ENCODE peak calls at places on chromosomes 3 and 15, in ten cellular contexts. W is IMR-90, Y is ovary, I is body of pancreas, J is HepG2, R is heart left ventricle, M is sigmoid colon, N is Peyer's patch, F is breast epithelium, K is HCT116. E is an unnamed sample.

GRCh38 chr3:8938021-8938420 is 25.3 kb downstream of the RAD18 start:
- DNase-seq in W (peak; percentile 59), Y (no peak), I (no peak), J (peak; percentile 45), R (no peak), M (no peak), N (no peak), F (no peak), K (peak; percentile 23), E (no peak)

GRCh38 chr3:116288480-116288879 is 156.8 kb downstream of the LSAMP start:
- DNase-seq in W (peak; percentile 53), Y (no peak), I (no peak), J (no peak), R (no peak), M (no peak), N (no peak), F (no peak), K (no peak), E (no peak)

GRCh38 chr3:52831500-52832301 is 1.2 kb upstream of the ITIH4 start:
- DNase-seq in W (peak; percentile 76), Y (peak; percentile 44), I (peak; percentile 42), J (peak; percentile 64), R (peak; percentile 68), M (peak; percentile 85), N (peak; percentile 60), F (peak; percentile 37), K (peak; percentile 68), E (peak; percentile 83)

GRCh38 chr3:139934557-139935070 is 371 bp upstream of the CLSTN2 start:
- DNase-seq in W (no peak), Y (peak; percentile 85), I (peak; percentile 58), J (no peak), R (peak; percentile 78), M (peak; percentile 73), N (peak; percentile 50), F (no peak), K (no peak), E (no peak)

GRCh38 chr3:122964844-122965243 is 62.7 kb downstream of the SEMA5B start:
- DNase-seq in W (no peak), Y (no peak), I (no peak), J (no peak), R (no peak), M (no peak), N (no peak), F (no peak), K (no peak), E (no peak)

GRCh38 chr3:51392301-51393095 is 1.4 kb downstream of the RBM15B start:
- DNase-seq in W (no peak), Y (peak; percentile 52), I (no peak), J (no peak), R (no peak), M (no peak), N (no peak), F (no peak), K (no peak), E (no peak)

GRCh38 chr3:12708584-12709192 is 44.8 kb upstream of the RAF1 start:
- DNase-seq in W (peak; percentile 94), Y (peak; percentile 25), I (no peak), J (no peak), R (peak; percentile 41), M (no peak), N (no peak), F (no peak), K (no peak), E (peak; percentile 74)

GRCh38 chr3:108022316-108023150 is 68.3 kb downstream of the CD47 start:
- DNase-seq in W (no peak), Y (no peak), I (no peak), J (no peak), R (no peak), M (no peak), N (no peak), F (no peak), K (no peak), E (no peak)

GRCh38 chr15:67820992-67821783 is 4.1 kb upstream of the SKOR1 start:
- DNase-seq in W (peak; percentile 51), Y (peak; percentile 71), I (peak; percentile 47), J (peak; percentile 28), R (peak; percentile 72), M (no peak), N (no peak), F (no peak), K (no peak), E (no peak)

GRCh38 chr3:65831733-65832425 is 206.8 kb downstream of the MAGI1 start:
- DNase-seq in W (peak; percentile 40), Y (no peak), I (no peak), J (peak; percentile 56), R (no peak), M (no peak), N (no peak), F (no peak), K (no peak), E (peak; percentile 9)

GRCh38 chr15:34987623-34987981 is 485 bp downstream of the ZNF770 start:
- DNase-seq in W (no peak), Y (peak; percentile 27), I (no peak), J (peak; percentile 49), R (no peak), M (no peak), N (no peak), F (no peak), K (no peak), E (no peak)

GRCh38 chr15:79028411-79028964 is 62.1 kb downstream of the RASGRF1 start:
- DNase-seq in W (peak; percentile 20), Y (no peak), I (peak; percentile 44), J (peak; percentile 63), R (no peak), M (no peak), N (peak; percentile 55), F (no peak), K (peak; percentile 52), E (peak; percentile 16)

GRCh38 chr3:126197854-126198584 is 17.6 kb upstream of the ALDH1L1 start:
- DNase-seq in W (peak; percentile 60), Y (peak; percentile 70), I (peak; percentile 85), J (peak; percentile 62), R (peak; percentile 46), M (peak; percentile 87), N (peak; percentile 77), F (peak; percentile 54), K (peak; percentile 67), E (peak; percentile 44)

GRCh38 chr3:36380171-36381031 is at the start of gene STAC:
- DNase-seq in W (no peak), Y (no peak), I (peak; percentile 12), J (no peak), R (peak; percentile 23), M (no peak), N (no peak), F (no peak), K (no peak), E (peak; percentile 62)

GRCh38 chr15:39511915-39512260 is 69.0 kb upstream of the THBS1 start:
- DNase-seq in W (peak; percentile 82), Y (no peak), I (no peak), J (no peak), R (peak; percentile 54), M (no peak), N (no peak), F (no peak), K (no peak), E (peak; percentile 3)

GRCh38 chr15:62505761-62506160 is 340.7 kb upstream of the C2CD4B start:
- DNase-seq in W (no peak), Y (no peak), I (no peak), J (no peak), R (no peak), M (no peak), N (no peak), F (no peak), K (no peak), E (no peak)

GRCh38 chr15:66862111-66862815 is 160.2 kb downstream of the SMAD6 start:
- DNase-seq in W (no peak), Y (no peak), I (no peak), J (no peak), R (no peak), M (no peak), N (peak; percentile 27), F (no peak), K (no peak), E (no peak)

GRCh38 chr15:80989518-80990478 is at the start of gene MESD:
- DNase-seq in W (peak; percentile 92), Y (peak; percentile 99), I (peak; percentile 99), J (peak; percentile 88), R (peak; percentile 99), M (peak; percentile 99), N (peak; percentile 100), F (peak; percentile 95), K (peak; percentile 85), E (peak; percentile 76)
- TF ChIP-seq POLR2A in W (peak; percentile 73), Y (peak; percentile 70), I (peak; percentile 88), J (peak; percentile 96), R (peak; percentile 36), M (peak; percentile 73), N (peak; percentile 88), F (peak; percentile 59), K (peak; percentile 89), E (peak; percentile 98)

DNA sequence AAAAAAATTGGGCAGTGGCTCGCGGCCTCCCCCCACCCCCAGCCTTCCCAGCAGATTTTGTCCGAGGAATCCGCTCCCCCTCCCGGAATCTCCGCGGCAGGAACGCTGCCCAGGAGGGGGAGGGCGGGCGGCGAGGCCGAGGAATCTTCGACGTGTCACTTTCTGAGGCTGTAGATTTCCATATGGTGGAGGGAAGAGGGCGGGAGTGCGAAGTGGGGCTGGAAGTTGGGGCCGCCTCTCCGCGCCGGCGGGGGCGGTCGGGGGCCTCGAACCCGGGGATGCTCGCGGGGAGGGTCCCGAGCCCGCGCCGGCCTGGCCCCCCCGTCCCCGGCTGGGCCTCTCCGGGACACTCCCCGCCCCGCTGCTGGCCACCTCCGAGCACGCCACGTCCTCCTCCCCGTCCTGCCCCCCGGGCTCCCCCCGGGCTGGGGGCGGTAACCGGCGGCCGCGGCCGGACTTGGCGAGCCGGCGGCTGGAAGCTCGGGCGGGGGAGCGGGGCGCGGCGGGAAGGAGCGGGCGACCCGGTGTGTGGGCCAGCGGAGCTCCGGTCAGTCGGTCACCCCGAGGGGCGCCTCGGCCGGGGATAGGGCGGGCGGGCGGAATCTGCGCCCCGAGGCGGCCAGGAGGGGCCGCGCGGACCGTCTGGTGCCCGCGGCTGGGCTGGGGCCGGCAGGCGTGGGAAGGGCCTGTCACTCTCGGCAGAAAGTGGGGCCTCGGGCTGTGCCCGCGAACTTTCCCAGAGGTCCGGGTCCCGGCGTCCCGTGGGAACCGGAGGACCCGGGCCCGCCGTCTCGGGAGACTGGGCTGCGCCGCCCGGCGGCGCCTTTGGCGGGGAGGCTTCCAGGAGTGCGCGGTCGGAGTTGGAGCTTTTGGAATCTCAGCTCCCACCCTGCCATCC is 949 bp downstream of the FNDC3B start:
- DNase-seq in W (peak; percentile 86), Y (peak; percentile 88), I (peak; percentile 88), J (peak; percentile 72), R (peak; percentile 90), M (peak; percentile 94), N (peak; percentile 83), F (peak; percentile 66), K (peak; percentile 39), E (peak; percentile 60)
- TF ChIP-seq POLR2A in W (peak; percentile 79), Y (peak; percentile 65), I (peak; percentile 85), J (peak; percentile 39), R (peak; percentile 27), M (no peak), N (peak; percentile 21), F (no peak), K (no peak), E (peak; percentile 54)

GRCh38 chr15:65812467-65812866 is 20.4 kb upstream of the DENND4A start:
- DNase-seq in W (no peak), Y (no peak), I (no peak), J (no peak), R (no peak), M (no peak), N (no peak), F (no peak), K (no peak), E (no peak)
- TF ChIP-seq POLR2A in W (no peak), Y (no peak), I (no peak), J (no peak), R (no peak), M (no peak), N (no peak), F (no peak), K (no peak), E (no peak)

GRCh38 chr3:128702391-128702790 is 23.6 kb upstream of the RAB7A start:
- DNase-seq in W (no peak), Y (no peak), I (no peak), J (no peak), R (no peak), M (no peak), N (no peak), F (no peak), K (no peak), E (no peak)
- TF ChIP-seq POLR2A in W (no peak), Y (no peak), I (no peak), J (no peak), R (no peak), M (no peak), N (no peak), F (no peak), K (no peak), E (no peak)

E was measured in H54.